ENCODE peak calls at places on chromosomes 1 and 21, in six cellular contexts. One of them, this sample, is unnamed.

GRCh38 chr21:39004776-39005605 is 178.3 kb downstream of the PSMG1 start:
- DNase-seq in foreskin fibroblast: no peak
- DNase-seq in GM12864: no peak
- DNase-seq in IMR-90: peak; percentile 26
- DNase-seq in fibroblast of lung: peak; percentile 81
- DNase-seq in right lobe of liver: peak; percentile 60
- DNase-seq in this sample: no peak

GRCh38 chr21:35179990-35180557 is 131.0 kb upstream of the RUNX1 start:
- DNase-seq in foreskin fibroblast: peak; percentile 77
- DNase-seq in GM12864: no peak
- DNase-seq in IMR-90: peak; percentile 94
- DNase-seq in fibroblast of lung: peak; percentile 78
- DNase-seq in right lobe of liver: no peak
- DNase-seq in this sample: no peak

GRCh38 chr1:211648980-211649934 is 26.2 kb downstream of the NEK2 start:
- DNase-seq in foreskin fibroblast: peak; percentile 18
- DNase-seq in GM12864: no peak
- DNase-seq in IMR-90: peak; percentile 35
- DNase-seq in fibroblast of lung: peak; percentile 41
- DNase-seq in right lobe of liver: no peak
- DNase-seq in this sample: no peak

GRCh38 chr1:167447521-167448136 is 70.7 kb downstream of the CD247 start:
- DNase-seq in foreskin fibroblast: no peak
- DNase-seq in GM12864: no peak
- DNase-seq in IMR-90: no peak
- DNase-seq in fibroblast of lung: no peak
- DNase-seq in right lobe of liver: no peak
- DNase-seq in this sample: no peak

GRCh38 chr1:201496296-201496690 is 10.6 kb downstream of the CSRP1 start:
- DNase-seq in foreskin fibroblast: no peak
- DNase-seq in GM12864: no peak
- DNase-seq in IMR-90: no peak
- DNase-seq in fibroblast of lung: no peak
- DNase-seq in right lobe of liver: no peak
- DNase-seq in this sample: no peak

GRCh38 chr21:37446552-37446951 is 80.0 kb downstream of the DYRK1A start:
- DNase-seq in foreskin fibroblast: no peak
- DNase-seq in GM12864: no peak
- DNase-seq in IMR-90: no peak
- DNase-seq in fibroblast of lung: no peak
- DNase-seq in right lobe of liver: no peak
- DNase-seq in this sample: no peak

GRCh38 chr1:96978867-96979266 is 257.3 kb downstream of the PTBP2 start:
- DNase-seq in foreskin fibroblast: no peak
- DNase-seq in GM12864: no peak
- DNase-seq in IMR-90: no peak
- DNase-seq in fibroblast of lung: no peak
- DNase-seq in right lobe of liver: no peak
- DNase-seq in this sample: no peak

GRCh38 chr21:25895565-25896205 is 160.9 kb downstream of the GABPA start:
- DNase-seq in foreskin fibroblast: peak; percentile 11
- DNase-seq in GM12864: no peak
- DNase-seq in IMR-90: peak; percentile 45
- DNase-seq in fibroblast of lung: peak; percentile 66
- DNase-seq in right lobe of liver: no peak
- DNase-seq in this sample: no peak

GRCh38 chr1:193569696-193570269 is 383.4 kb upstream of the B3GALT2 start:
- DNase-seq in foreskin fibroblast: peak; percentile 38
- DNase-seq in GM12864: no peak
- DNase-seq in IMR-90: peak; percentile 91
- DNase-seq in fibroblast of lung: peak; percentile 51
- DNase-seq in right lobe of liver: no peak
- DNase-seq in this sample: no peak

GRCh38 chr1:23483327-23484252 is at the start of gene ASAP3:
- DNase-seq in foreskin fibroblast: peak; percentile 16
- DNase-seq in GM12864: no peak
- DNase-seq in IMR-90: peak; percentile 41
- DNase-seq in fibroblast of lung: peak; percentile 53
- DNase-seq in right lobe of liver: peak; percentile 44
- DNase-seq in this sample: peak; percentile 77
- TF ChIP-seq CTCF in foreskin fibroblast: no peak
- TF ChIP-seq CTCF in GM12864: peak; percentile 14
- TF ChIP-seq CTCF in IMR-90: peak; percentile 26
- TF ChIP-seq CTCF in fibroblast of lung: no peak
- TF ChIP-seq CTCF in right lobe of liver: peak; percentile 25
- TF ChIP-seq CTCF in this sample: peak; percentile 27

GRCh38 chr1:232630894-232631195 is 912 bp upstream of the SIPA1L2 start:
- DNase-seq in foreskin fibroblast: no peak
- DNase-seq in GM12864: no peak
- DNase-seq in IMR-90: no peak
- DNase-seq in fibroblast of lung: no peak
- DNase-seq in right lobe of liver: no peak
- DNase-seq in this sample: no peak
- TF ChIP-seq CTCF in foreskin fibroblast: no peak
- TF ChIP-seq CTCF in GM12864: no peak
- TF ChIP-seq CTCF in IMR-90: no peak
- TF ChIP-seq CTCF in fibroblast of lung: no peak
- TF ChIP-seq CTCF in right lobe of liver: peak; percentile 4
- TF ChIP-seq CTCF in this sample: no peak

DNA sequence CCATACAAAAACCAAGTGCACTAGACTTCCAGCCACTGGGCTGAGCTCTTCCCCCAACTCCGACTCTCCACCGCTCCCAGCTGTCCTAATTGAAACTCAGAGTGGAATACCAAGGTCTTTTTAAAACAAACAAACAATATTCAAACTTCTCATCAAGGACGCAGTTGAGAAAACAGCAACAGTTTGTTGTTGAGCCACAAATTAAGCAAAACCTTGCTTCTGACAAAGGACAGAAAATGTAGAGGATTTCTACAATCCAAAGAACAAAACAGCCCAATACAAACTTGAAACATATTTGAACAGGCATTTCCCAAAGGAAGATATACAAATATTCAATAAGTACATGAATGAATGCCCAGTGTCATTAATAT is 28.4 kb downstream of the RSPH1 start:
- DNase-seq in foreskin fibroblast: no peak
- DNase-seq in GM12864: no peak
- DNase-seq in IMR-90: no peak
- DNase-seq in fibroblast of lung: no peak
- DNase-seq in right lobe of liver: no peak
- DNase-seq in this sample: no peak
- TF ChIP-seq CTCF in foreskin fibroblast: no peak
- TF ChIP-seq CTCF in GM12864: no peak
- TF ChIP-seq CTCF in IMR-90: no peak
- TF ChIP-seq CTCF in fibroblast of lung: no peak
- TF ChIP-seq CTCF in right lobe of liver: no peak
- TF ChIP-seq CTCF in this sample: no peak

DNA sequence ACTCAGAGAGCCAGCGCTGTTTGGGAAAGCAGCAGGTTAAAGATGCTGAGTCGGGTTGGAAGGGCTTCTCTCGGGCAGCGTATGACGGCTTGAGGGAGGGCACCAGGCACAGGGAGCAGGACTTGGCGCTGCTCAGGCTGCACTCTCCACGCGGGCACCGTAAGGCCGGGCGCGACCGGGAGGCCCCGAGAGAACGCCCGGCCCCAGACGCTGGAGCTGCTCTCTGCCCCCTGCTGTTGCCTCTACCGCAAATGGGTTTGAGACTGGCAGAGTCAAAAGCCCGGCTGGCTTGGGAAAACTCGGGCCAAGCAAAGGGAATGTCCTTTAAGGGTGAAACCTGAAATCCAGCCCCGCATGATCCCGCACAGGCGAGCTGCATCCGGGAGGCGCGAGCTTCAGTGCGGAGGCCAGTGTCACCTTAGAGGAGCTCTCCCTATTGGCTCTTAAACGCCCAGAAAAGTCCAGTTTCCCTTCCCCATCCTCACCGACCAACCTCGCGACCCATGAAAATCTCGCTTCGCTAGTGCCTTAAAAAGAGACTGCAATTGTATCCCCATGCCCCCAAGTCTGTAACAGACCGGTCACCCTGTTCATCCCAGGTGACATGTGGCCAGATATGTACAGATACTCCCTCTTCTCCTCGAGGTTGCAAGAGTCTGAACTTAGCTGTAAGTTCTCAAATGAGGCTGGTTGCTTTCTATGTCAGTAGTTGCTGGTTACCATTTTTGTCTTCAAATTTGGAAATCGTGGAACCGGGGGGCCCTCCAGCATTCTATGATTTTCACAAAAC is 1.1 kb downstream of the PRRX1 start:
- DNase-seq in foreskin fibroblast: peak; percentile 53
- DNase-seq in GM12864: no peak
- DNase-seq in IMR-90: peak; percentile 61
- DNase-seq in fibroblast of lung: peak; percentile 74
- DNase-seq in right lobe of liver: peak; percentile 41
- DNase-seq in this sample: no peak
- TF ChIP-seq CTCF in foreskin fibroblast: peak; percentile 46
- TF ChIP-seq CTCF in GM12864: no peak
- TF ChIP-seq CTCF in IMR-90: peak; percentile 38
- TF ChIP-seq CTCF in fibroblast of lung: peak; percentile 40
- TF ChIP-seq CTCF in right lobe of liver: no peak
- TF ChIP-seq CTCF in this sample: peak; percentile 23

GRCh38 chr1:178492341-178492740 is 4.4 kb downstream of the CLEC20A start:
- DNase-seq in foreskin fibroblast: no peak
- DNase-seq in GM12864: no peak
- DNase-seq in IMR-90: no peak
- DNase-seq in fibroblast of lung: no peak
- DNase-seq in right lobe of liver: no peak
- DNase-seq in this sample: no peak
- TF ChIP-seq CTCF in foreskin fibroblast: no peak
- TF ChIP-seq CTCF in GM12864: no peak
- TF ChIP-seq CTCF in IMR-90: no peak
- TF ChIP-seq CTCF in fibroblast of lung: no peak
- TF ChIP-seq CTCF in right lobe of liver: no peak
- TF ChIP-seq CTCF in this sample: no peak

GRCh38 chr1:183180213-183180612 is 5.9 kb upstream of the LAMC2 start:
- DNase-seq in foreskin fibroblast: peak; percentile 79
- DNase-seq in GM12864: no peak
- DNase-seq in IMR-90: peak; percentile 85
- DNase-seq in fibroblast of lung: peak; percentile 95
- DNase-seq in right lobe of liver: no peak
- DNase-seq in this sample: no peak

GRCh38 chr1:183180634-183181056 is 5.4 kb upstream of the LAMC2 start:
- DNase-seq in foreskin fibroblast: peak; percentile 30
- DNase-seq in GM12864: peak; percentile 18
- DNase-seq in IMR-90: peak; percentile 83
- DNase-seq in fibroblast of lung: peak; percentile 49
- DNase-seq in right lobe of liver: no peak
- DNase-seq in this sample: no peak

GRCh38 chr1:183186820-183187219 is 756 bp downstream of the LAMC2 start:
- DNase-seq in foreskin fibroblast: no peak
- DNase-seq in GM12864: no peak
- DNase-seq in IMR-90: no peak
- DNase-seq in fibroblast of lung: no peak
- DNase-seq in right lobe of liver: no peak
- DNase-seq in this sample: no peak

GRCh38 chr1:183191833-183192232 is 5.8 kb downstream of the LAMC2 start:
- DNase-seq in foreskin fibroblast: peak; percentile 79
- DNase-seq in GM12864: no peak
- DNase-seq in IMR-90: peak; percentile 95
- DNase-seq in fibroblast of lung: peak; percentile 74
- DNase-seq in right lobe of liver: no peak
- DNase-seq in this sample: no peak

GRCh38 chr1:183185941-183186490 is at the start of gene LAMC2:
- DNase-seq in foreskin fibroblast: no peak
- DNase-seq in GM12864: no peak
- DNase-seq in IMR-90: peak; percentile 52
- DNase-seq in fibroblast of lung: no peak
- DNase-seq in right lobe of liver: peak; percentile 27
- DNase-seq in this sample: peak; percentile 79
- TF ChIP-seq CTCF in foreskin fibroblast: no peak
- TF ChIP-seq CTCF in GM12864: no peak
- TF ChIP-seq CTCF in IMR-90: no peak
- TF ChIP-seq CTCF in fibroblast of lung: peak; percentile 17
- TF ChIP-seq CTCF in right lobe of liver: no peak
- TF ChIP-seq CTCF in this sample: peak; percentile 59

DNA sequence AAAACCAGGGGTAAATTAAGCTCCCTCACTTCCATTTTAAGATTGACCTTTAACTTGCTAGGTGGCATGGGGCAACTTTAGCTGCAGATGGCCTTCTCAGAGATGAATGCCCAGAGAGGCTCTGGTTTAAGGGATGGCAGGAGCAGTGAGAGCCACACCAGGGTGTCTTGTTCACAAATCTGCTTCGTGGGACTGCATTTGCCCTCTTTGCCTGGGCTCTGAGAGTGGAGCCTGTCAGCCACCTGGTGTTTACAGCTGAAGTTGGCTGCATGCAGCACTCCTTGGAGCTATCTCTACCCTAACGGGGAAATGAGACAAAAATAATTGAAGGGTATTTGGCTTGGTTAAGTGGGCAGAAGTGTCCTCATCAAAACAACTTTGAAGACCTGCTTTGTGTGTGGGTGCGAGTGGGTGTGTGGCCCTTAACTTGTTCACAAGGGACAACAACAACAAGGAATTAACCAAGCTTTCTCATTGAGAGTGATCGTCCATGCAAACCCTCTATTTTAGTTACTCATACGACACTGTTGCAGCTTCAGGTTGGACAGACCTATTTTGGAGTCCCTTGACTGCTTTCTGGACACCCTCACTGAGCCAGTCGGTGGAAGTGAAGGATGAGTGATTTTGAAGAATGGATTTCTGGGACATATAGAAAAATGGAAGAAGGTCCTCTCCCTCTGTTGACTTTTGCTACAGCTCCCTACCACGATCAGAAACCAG is 29.8 kb downstream of the PGM1 start:
- DNase-seq in foreskin fibroblast: no peak
- DNase-seq in GM12864: no peak
- DNase-seq in IMR-90: no peak
- DNase-seq in fibroblast of lung: no peak
- DNase-seq in right lobe of liver: no peak
- DNase-seq in this sample: no peak
- TF ChIP-seq CTCF in foreskin fibroblast: no peak
- TF ChIP-seq CTCF in GM12864: no peak
- TF ChIP-seq CTCF in IMR-90: no peak
- TF ChIP-seq CTCF in fibroblast of lung: no peak
- TF ChIP-seq CTCF in right lobe of liver: no peak
- TF ChIP-seq CTCF in this sample: no peak

DNA sequence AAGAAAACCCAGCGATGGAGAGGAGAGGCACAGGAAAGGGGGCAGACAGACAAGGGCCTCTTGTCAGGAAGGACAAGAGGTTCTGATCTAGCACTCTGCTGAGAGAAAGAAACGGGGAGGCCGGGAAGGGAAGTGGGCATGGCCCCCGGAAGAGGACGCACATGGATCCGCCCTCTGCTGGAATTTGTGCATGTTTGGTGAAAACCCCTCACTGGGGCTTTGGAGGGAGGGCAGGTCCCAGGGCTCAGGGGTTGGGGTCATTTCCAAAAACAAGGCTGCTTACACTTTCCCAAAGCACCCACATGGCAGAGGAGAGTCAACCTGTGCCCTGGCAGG is 32.4 kb upstream of the ECE1 start:
- DNase-seq in foreskin fibroblast: no peak
- DNase-seq in GM12864: no peak
- DNase-seq in IMR-90: no peak
- DNase-seq in fibroblast of lung: no peak
- DNase-seq in right lobe of liver: no peak
- DNase-seq in this sample: no peak
- TF ChIP-seq CTCF in foreskin fibroblast: no peak
- TF ChIP-seq CTCF in GM12864: no peak
- TF ChIP-seq CTCF in IMR-90: no peak
- TF ChIP-seq CTCF in fibroblast of lung: no peak
- TF ChIP-seq CTCF in right lobe of liver: no peak
- TF ChIP-seq CTCF in this sample: no peak